ENCODE peak calls at places on chromosomes 4 and X, in six cellular contexts. One of them, this sample, is unnamed.

GRCh38 chrX:1181131-1181530 is 31.3 kb downstream of the CRLF2 start:
- DNase-seq in psoas muscle: no peak
- DNase-seq in kidney: peak; percentile 27
- DNase-seq in sigmoid colon: no peak
- DNase-seq in tibial artery: no peak
- DNase-seq in CD8-positive, alpha-beta memory T cell: no peak
- DNase-seq in this sample: no peak

GRCh38 chrX:117973175-117974075 is 143.2 kb downstream of the KLHL13 start:
- DNase-seq in psoas muscle: no peak
- DNase-seq in sigmoid colon: no peak
- DNase-seq in kidney: no peak
- DNase-seq in tibial artery: no peak
- DNase-seq in CD8-positive, alpha-beta memory T cell: no peak
- DNase-seq in this sample: no peak

GRCh38 chr4:159669094-159669493 is 566.2 kb downstream of the RAPGEF2 start:
- DNase-seq in kidney: no peak
- DNase-seq in tibial artery: no peak
- DNase-seq in CD8-positive, alpha-beta memory T cell: no peak
- DNase-seq in psoas muscle: no peak
- DNase-seq in sigmoid colon: no peak
- DNase-seq in this sample: no peak

GRCh38 chr4:76485450-76485849 is 50.4 kb downstream of the SHROOM3 start:
- DNase-seq in tibial artery: no peak
- DNase-seq in CD8-positive, alpha-beta memory T cell: no peak
- DNase-seq in kidney: no peak
- DNase-seq in sigmoid colon: no peak
- DNase-seq in psoas muscle: no peak
- DNase-seq in this sample: no peak

GRCh38 chrX:152824841-152825374 is 5.6 kb downstream of the CETN2 start:
- DNase-seq in CD8-positive, alpha-beta memory T cell: no peak
- DNase-seq in tibial artery: no peak
- DNase-seq in psoas muscle: no peak
- DNase-seq in kidney: no peak
- DNase-seq in sigmoid colon: no peak
- DNase-seq in this sample: no peak

GRCh38 chr4:152427971-152428370 is 107.9 kb downstream of the FBXW7 start:
- DNase-seq in CD8-positive, alpha-beta memory T cell: no peak
- DNase-seq in tibial artery: no peak
- DNase-seq in kidney: no peak
- DNase-seq in psoas muscle: no peak
- DNase-seq in sigmoid colon: no peak
- DNase-seq in this sample: no peak

GRCh38 chr4:47561331-47561730 is 76.3 kb downstream of the ATP10D start:
- DNase-seq in psoas muscle: no peak
- DNase-seq in CD8-positive, alpha-beta memory T cell: no peak
- DNase-seq in kidney: no peak
- DNase-seq in tibial artery: no peak
- DNase-seq in sigmoid colon: no peak
- DNase-seq in this sample: no peak

GRCh38 chr4:95367824-95368223 is 180.9 kb downstream of the UNC5C start:
- DNase-seq in psoas muscle: no peak
- DNase-seq in CD8-positive, alpha-beta memory T cell: no peak
- DNase-seq in tibial artery: no peak
- DNase-seq in sigmoid colon: no peak
- DNase-seq in kidney: no peak
- DNase-seq in this sample: no peak

GRCh38 chrX:45309096-45309495 is 108.4 kb upstream of the DIPK2B start:
- DNase-seq in psoas muscle: no peak
- DNase-seq in sigmoid colon: no peak
- DNase-seq in CD8-positive, alpha-beta memory T cell: no peak
- DNase-seq in kidney: no peak
- DNase-seq in tibial artery: no peak
- DNase-seq in this sample: no peak

GRCh38 chrX:6826856-6827255 is 291.9 kb upstream of the VCX3A start:
- DNase-seq in kidney: no peak
- DNase-seq in tibial artery: no peak
- DNase-seq in sigmoid colon: no peak
- DNase-seq in psoas muscle: no peak
- DNase-seq in CD8-positive, alpha-beta memory T cell: no peak
- DNase-seq in this sample: no peak

GRCh38 chrX:21770631-21771321 is 12.9 kb upstream of the SMPX start:
- DNase-seq in CD8-positive, alpha-beta memory T cell: no peak
- DNase-seq in sigmoid colon: no peak
- DNase-seq in kidney: no peak
- DNase-seq in psoas muscle: no peak
- DNase-seq in tibial artery: no peak
- DNase-seq in this sample: no peak

GRCh38 chrX:69062493-69062892 is 102.8 kb downstream of the PJA1 start:
- DNase-seq in sigmoid colon: no peak
- DNase-seq in psoas muscle: no peak
- DNase-seq in tibial artery: no peak
- DNase-seq in kidney: no peak
- DNase-seq in CD8-positive, alpha-beta memory T cell: no peak
- DNase-seq in this sample: no peak

GRCh38 chrX:13863326-13863725 is 46.4 kb upstream of the GPM6B start:
- DNase-seq in sigmoid colon: no peak
- DNase-seq in tibial artery: no peak
- DNase-seq in kidney: no peak
- DNase-seq in CD8-positive, alpha-beta memory T cell: no peak
- DNase-seq in psoas muscle: no peak
- DNase-seq in this sample: no peak

GRCh38 chr4:23122666-23123400 is 430.1 kb downstream of the GBA3 start:
- DNase-seq in tibial artery: no peak
- DNase-seq in CD8-positive, alpha-beta memory T cell: no peak
- DNase-seq in psoas muscle: no peak
- DNase-seq in sigmoid colon: no peak
- DNase-seq in kidney: no peak
- DNase-seq in this sample: no peak

GRCh38 chr4:67687639-67688038 is 13.3 kb downstream of the UBA6 start:
- DNase-seq in kidney: no peak
- DNase-seq in tibial artery: no peak
- DNase-seq in sigmoid colon: no peak
- DNase-seq in psoas muscle: no peak
- DNase-seq in CD8-positive, alpha-beta memory T cell: no peak
- DNase-seq in this sample: no peak

GRCh38 chrX:46184749-46185148 is 360.5 kb downstream of the ZNF674 start:
- DNase-seq in kidney: no peak
- DNase-seq in sigmoid colon: no peak
- DNase-seq in CD8-positive, alpha-beta memory T cell: no peak
- DNase-seq in tibial artery: no peak
- DNase-seq in psoas muscle: no peak
- DNase-seq in this sample: no peak

DNA sequence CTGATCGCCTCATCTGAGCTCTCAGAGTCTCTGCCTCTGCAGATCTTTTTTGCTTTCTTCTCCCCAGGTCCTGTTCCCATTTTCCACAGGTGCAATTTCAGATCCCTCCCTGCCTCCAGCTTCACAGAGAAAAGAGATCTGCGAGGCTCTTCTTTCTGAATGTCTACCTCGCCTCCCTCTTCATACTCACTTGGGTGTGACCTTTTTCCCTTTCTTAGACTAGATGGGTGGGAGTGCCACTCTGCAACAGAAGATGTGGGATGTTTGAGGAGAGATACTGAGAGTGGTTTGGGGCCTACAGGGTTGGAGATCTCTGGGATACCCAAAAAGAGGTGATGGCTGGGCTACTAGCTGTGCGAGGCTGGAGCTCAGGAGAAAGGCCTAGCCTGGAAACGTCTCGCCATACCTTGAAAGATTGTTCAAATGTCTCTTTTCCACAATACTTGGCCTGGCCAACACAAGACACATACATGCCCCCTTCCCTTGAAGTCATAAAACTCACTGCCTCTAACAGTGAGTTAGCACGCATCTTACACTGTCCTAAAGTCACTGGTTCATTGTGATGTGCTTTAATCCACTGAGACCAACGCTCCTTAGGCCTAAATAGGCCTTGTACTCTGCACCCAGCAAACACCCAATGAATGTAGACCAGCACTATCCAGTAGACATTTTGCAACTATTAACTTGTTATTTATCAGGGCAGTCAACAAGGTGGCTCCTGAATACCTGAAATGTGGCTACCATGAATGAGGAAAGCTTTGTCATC is 33.6 kb downstream of the IRF2 start:
- DNase-seq in kidney: no peak
- DNase-seq in sigmoid colon: no peak
- DNase-seq in CD8-positive, alpha-beta memory T cell: no peak
- DNase-seq in psoas muscle: no peak
- DNase-seq in tibial artery: no peak
- DNase-seq in this sample: no peak
- H3K4me1 ChIP-seq in kidney: no peaks in the 10 kb centered on the region
- H3K4me1 ChIP-seq in sigmoid colon: no peaks in the 10 kb centered on the region
- H3K4me1 ChIP-seq in CD8-positive, alpha-beta memory T cell: peaks cover 62% of the 10 kb centered on the region
- H3K4me1 ChIP-seq in psoas muscle: peaks cover 90% of the 10 kb centered on the region
- H3K4me1 ChIP-seq in tibial artery: peaks cover 42% of the 10 kb centered on the region
- H3K4me1 ChIP-seq in this sample: peaks cover 40% of the 10 kb centered on the region

GRCh38 chrX:122268353-122268752 is 915.7 kb upstream of the GRIA3 start:
- DNase-seq in psoas muscle: no peak
- DNase-seq in sigmoid colon: no peak
- DNase-seq in kidney: no peak
- DNase-seq in tibial artery: no peak
- DNase-seq in CD8-positive, alpha-beta memory T cell: no peak
- DNase-seq in this sample: no peak
- H3K4me1 ChIP-seq in psoas muscle: no peaks in the 10 kb centered on the region
- H3K4me1 ChIP-seq in sigmoid colon: no peaks in the 10 kb centered on the region
- H3K4me1 ChIP-seq in kidney: no peaks in the 10 kb centered on the region
- H3K4me1 ChIP-seq in tibial artery: no peaks in the 10 kb centered on the region
- H3K4me1 ChIP-seq in CD8-positive, alpha-beta memory T cell: no peaks in the 10 kb centered on the region
- H3K4me1 ChIP-seq in this sample: no peaks in the 10 kb centered on the region

DNA sequence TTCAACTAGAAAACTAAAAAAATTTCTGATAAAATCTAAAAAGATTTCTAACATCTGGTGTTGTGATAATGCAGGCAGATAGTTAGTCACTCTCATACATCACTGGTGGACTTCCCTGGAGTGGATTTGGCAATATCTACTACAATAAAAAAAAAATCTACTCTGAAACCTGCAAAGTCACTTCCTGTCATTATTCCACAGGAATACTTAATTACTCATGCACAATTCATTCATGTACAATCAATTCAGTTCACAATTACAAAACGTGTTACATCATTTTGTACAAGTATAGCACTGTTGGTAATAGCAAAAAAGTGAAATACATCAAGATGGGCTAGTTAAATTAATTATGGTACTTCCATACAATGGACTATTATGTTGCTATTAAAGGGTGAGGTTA is 16.5 kb upstream of the RHOH start:
- DNase-seq in psoas muscle: no peak
- DNase-seq in sigmoid colon: no peak
- DNase-seq in CD8-positive, alpha-beta memory T cell: no peak
- DNase-seq in tibial artery: no peak
- DNase-seq in kidney: no peak
- DNase-seq in this sample: no peak
- H3K4me1 ChIP-seq in psoas muscle: no peaks in the 10 kb centered on the region
- H3K4me1 ChIP-seq in sigmoid colon: no peaks in the 10 kb centered on the region
- H3K4me1 ChIP-seq in CD8-positive, alpha-beta memory T cell: peaks cover 11% of the 10 kb centered on the region
- H3K4me1 ChIP-seq in tibial artery: no peaks in the 10 kb centered on the region
- H3K4me1 ChIP-seq in kidney: no peaks in the 10 kb centered on the region
- H3K4me1 ChIP-seq in this sample: no peaks in the 10 kb centered on the region

GRCh38 chr4:168656946-168657473 is 160.2 kb downstream of the PALLD start:
- DNase-seq in sigmoid colon: no peak
- DNase-seq in psoas muscle: no peak
- DNase-seq in kidney: no peak
- DNase-seq in tibial artery: no peak
- DNase-seq in CD8-positive, alpha-beta memory T cell: no peak
- DNase-seq in this sample: no peak
- H3K4me1 ChIP-seq in sigmoid colon: no peaks in the 10 kb centered on the region
- H3K4me1 ChIP-seq in psoas muscle: peaks cover 30% of the 10 kb centered on the region
- H3K4me1 ChIP-seq in kidney: no peaks in the 10 kb centered on the region
- H3K4me1 ChIP-seq in tibial artery: peaks cover 18% of the 10 kb centered on the region
- H3K4me1 ChIP-seq in CD8-positive, alpha-beta memory T cell: no peaks in the 10 kb centered on the region
- H3K4me1 ChIP-seq in this sample: no peaks in the 10 kb centered on the region

GRCh38 chr4:87034527-87034926 is 99.7 kb downstream of the AFF1 start:
- DNase-seq in sigmoid colon: no peak
- DNase-seq in psoas muscle: no peak
- DNase-seq in kidney: no peak
- DNase-seq in tibial artery: no peak
- DNase-seq in CD8-positive, alpha-beta memory T cell: no peak
- DNase-seq in this sample: no peak

GRCh38 chr4:87033902-87034301 is 99.1 kb downstream of the AFF1 start:
- DNase-seq in tibial artery: no peak
- DNase-seq in sigmoid colon: no peak
- DNase-seq in CD8-positive, alpha-beta memory T cell: no peak
- DNase-seq in psoas muscle: no peak
- DNase-seq in kidney: no peak
- DNase-seq in this sample: no peak

GRCh38 chr4:87037921-87038320 is 103.1 kb downstream of the AFF1 start:
- DNase-seq in tibial artery: no peak
- DNase-seq in sigmoid colon: no peak
- DNase-seq in psoas muscle: no peak
- DNase-seq in CD8-positive, alpha-beta memory T cell: no peak
- DNase-seq in kidney: no peak
- DNase-seq in this sample: no peak

GRCh38 chr4:87036713-87037112 is 101.9 kb downstream of the AFF1 start:
- DNase-seq in sigmoid colon: no peak
- DNase-seq in CD8-positive, alpha-beta memory T cell: no peak
- DNase-seq in psoas muscle: no peak
- DNase-seq in tibial artery: no peak
- DNase-seq in kidney: no peak
- DNase-seq in this sample: no peak

DNA sequence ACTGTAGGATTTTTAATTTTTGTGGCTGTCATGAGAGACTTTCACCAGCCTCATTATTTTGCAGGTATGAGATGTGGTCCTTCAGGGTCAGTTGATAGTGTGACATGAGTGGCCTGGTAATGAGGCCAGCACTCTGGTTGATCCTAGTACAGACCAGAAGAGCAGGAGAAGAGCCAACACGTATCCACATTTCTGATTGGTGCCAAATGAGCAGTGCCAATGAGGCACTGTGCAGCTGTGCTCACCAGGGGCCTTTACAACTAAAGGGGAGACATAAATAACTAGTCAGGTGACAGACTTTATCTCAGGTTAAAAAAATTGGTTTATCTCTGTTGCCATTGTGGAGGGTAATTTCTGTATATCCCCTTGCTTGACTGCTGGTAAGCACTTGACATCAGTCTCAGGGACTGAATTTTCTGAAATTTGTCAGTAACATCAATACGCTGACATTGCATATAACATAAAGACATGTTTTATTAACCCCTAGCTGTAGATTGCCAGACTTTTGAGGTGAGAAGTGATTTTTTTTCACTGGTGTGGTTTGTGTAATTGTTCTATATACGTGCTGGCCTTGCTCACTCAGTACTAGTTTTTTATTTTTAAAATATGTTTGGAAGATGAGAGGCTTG is 101.2 kb downstream of the AFF1 start:
- DNase-seq in psoas muscle: no peak
- DNase-seq in CD8-positive, alpha-beta memory T cell: no peak
- DNase-seq in tibial artery: no peak
- DNase-seq in kidney: no peak
- DNase-seq in sigmoid colon: no peak
- DNase-seq in this sample: no peak
- H3K4me1 ChIP-seq in psoas muscle: peaks cover 99% of the 10 kb centered on the region
- H3K4me1 ChIP-seq in CD8-positive, alpha-beta memory T cell: peaks cover 40% of the 10 kb centered on the region
- H3K4me1 ChIP-seq in tibial artery: peaks cover 93% of the 10 kb centered on the region
- H3K4me1 ChIP-seq in kidney: peaks cover 64% of the 10 kb centered on the region
- H3K4me1 ChIP-seq in sigmoid colon: no peaks in the 10 kb centered on the region
- H3K4me1 ChIP-seq in this sample: peaks cover 40% of the 10 kb centered on the region

GRCh38 chr4:40316782-40317635 is 18.1 kb upstream of the CHRNA9 start:
- DNase-seq in sigmoid colon: peak; percentile 73
- DNase-seq in CD8-positive, alpha-beta memory T cell: peak; percentile 38
- DNase-seq in kidney: no peak
- DNase-seq in tibial artery: no peak
- DNase-seq in psoas muscle: no peak
- DNase-seq in this sample: no peak
- H3K4me1 ChIP-seq in sigmoid colon: no peaks in the 10 kb centered on the region
- H3K4me1 ChIP-seq in CD8-positive, alpha-beta memory T cell: peaks cover 28% of the 10 kb centered on the region
- H3K4me1 ChIP-seq in kidney: peaks cover 6% of the 10 kb centered on the region
- H3K4me1 ChIP-seq in tibial artery: peaks cover 10% of the 10 kb centered on the region
- H3K4me1 ChIP-seq in psoas muscle: peaks cover 9% of the 10 kb centered on the region
- H3K4me1 ChIP-seq in this sample: peaks cover 22% of the 10 kb centered on the region

This sample was measured in left lung.